ENCODE peak calls at places on chromosomes 7 and 10, in six cellular contexts. One of them, this sample, is unnamed.
A peak's percentile ranks its signal among the peaks of the same experiment; 100 is the strongest.

GRCh38 chr7:97499204-97499603 is 232.7 kb upstream of the TAC1 start:
- DNase-seq in DND-41: no peak
- DNase-seq in IMR-90: no peak
- DNase-seq in transverse colon: peak; percentile 41
- DNase-seq in hepatocyte: peak; percentile 55
- DNase-seq in ovary: no peak
- DNase-seq in this sample: peak; percentile 59

GRCh38 chr10:89134963-89135362 is 72.2 kb downstream of the CH25H start:
- DNase-seq in DND-41: no peak
- DNase-seq in IMR-90: no peak
- DNase-seq in transverse colon: no peak
- DNase-seq in hepatocyte: no peak
- DNase-seq in ovary: no peak
- DNase-seq in this sample: no peak

GRCh38 chr10:56911906-56912480 is 550.9 kb upstream of the ZWINT start:
- DNase-seq in DND-41: no peak
- DNase-seq in IMR-90: no peak
- DNase-seq in transverse colon: no peak
- DNase-seq in hepatocyte: no peak
- DNase-seq in ovary: no peak
- DNase-seq in this sample: no peak

GRCh38 chr7:87475359-87476178 is at the start of gene ABCB4:
- DNase-seq in DND-41: no peak
- DNase-seq in IMR-90: no peak
- DNase-seq in transverse colon: peak; percentile 10
- DNase-seq in hepatocyte: peak; percentile 46
- DNase-seq in ovary: no peak
- DNase-seq in this sample: peak; percentile 50

GRCh38 chr7:140635821-140636220 is 4.8 kb downstream of the DENND2A start:
- DNase-seq in DND-41: no peak
- DNase-seq in IMR-90: no peak
- DNase-seq in transverse colon: no peak
- DNase-seq in hepatocyte: no peak
- DNase-seq in ovary: no peak
- DNase-seq in this sample: no peak

GRCh38 chr10:45235823-45236222 is 79.6 kb downstream of the OR13A1 start:
- DNase-seq in DND-41: no peak
- DNase-seq in IMR-90: peak; percentile 7
- DNase-seq in transverse colon: no peak
- DNase-seq in hepatocyte: no peak
- DNase-seq in ovary: no peak
- DNase-seq in this sample: no peak

GRCh38 chr7:128021361-128021760 is 9.9 kb downstream of the LRRC4 start:
- DNase-seq in DND-41: no peak
- DNase-seq in IMR-90: peak; percentile 57
- DNase-seq in transverse colon: no peak
- DNase-seq in hepatocyte: peak; percentile 37
- DNase-seq in ovary: no peak
- DNase-seq in this sample: no peak

GRCh38 chr7:120395526-120396019 is 122.6 kb downstream of the KCND2 start:
- DNase-seq in DND-41: no peak
- DNase-seq in IMR-90: no peak
- DNase-seq in transverse colon: no peak
- DNase-seq in hepatocyte: no peak
- DNase-seq in ovary: no peak
- DNase-seq in this sample: no peak

GRCh38 chr10:43196981-43197833 is 59.0 kb downstream of the CSGALNACT2 start:
- DNase-seq in DND-41: no peak
- DNase-seq in IMR-90: no peak
- DNase-seq in transverse colon: no peak
- DNase-seq in hepatocyte: no peak
- DNase-seq in ovary: no peak
- DNase-seq in this sample: no peak

GRCh38 chr10:127041561-127041960 is 136.3 kb downstream of the DOCK1 start:
- DNase-seq in DND-41: no peak
- DNase-seq in IMR-90: peak; percentile 95
- DNase-seq in transverse colon: no peak
- DNase-seq in hepatocyte: no peak
- DNase-seq in ovary: no peak
- DNase-seq in this sample: no peak

GRCh38 chr10:125955766-125956165 is 59.4 kb downstream of the FANK1 start:
- DNase-seq in DND-41: no peak
- DNase-seq in IMR-90: no peak
- DNase-seq in transverse colon: no peak
- DNase-seq in hepatocyte: no peak
- DNase-seq in ovary: no peak
- DNase-seq in this sample: no peak

GRCh38 chr10:13717936-13718772 is 131.4 kb downstream of the PRPF18 start:
- DNase-seq in DND-41: peak; percentile 94
- DNase-seq in IMR-90: peak; percentile 95
- DNase-seq in transverse colon: peak; percentile 69
- DNase-seq in hepatocyte: peak; percentile 44
- DNase-seq in ovary: peak; percentile 41
- DNase-seq in this sample: peak; percentile 72

GRCh38 chr7:156651472-156651871 is 10.9 kb downstream of the RNF32 start:
- DNase-seq in DND-41: no peak
- DNase-seq in IMR-90: peak; percentile 34
- DNase-seq in transverse colon: no peak
- DNase-seq in hepatocyte: no peak
- DNase-seq in ovary: no peak
- DNase-seq in this sample: no peak

GRCh38 chr7:104790440-104790839 is 223.6 kb upstream of the KMT2E start:
- DNase-seq in DND-41: no peak
- DNase-seq in IMR-90: no peak
- DNase-seq in transverse colon: no peak
- DNase-seq in hepatocyte: no peak
- DNase-seq in ovary: no peak
- DNase-seq in this sample: no peak

GRCh38 chr7:69892790-69893189 is 294.5 kb downstream of the AUTS2 start:
- DNase-seq in DND-41: no peak
- DNase-seq in IMR-90: no peak
- DNase-seq in transverse colon: no peak
- DNase-seq in hepatocyte: no peak
- DNase-seq in ovary: no peak
- DNase-seq in this sample: no peak

GRCh38 chr7:35555386-35555785 is 139.5 kb downstream of the HERPUD2 start:
- DNase-seq in DND-41: no peak
- DNase-seq in IMR-90: no peak
- DNase-seq in transverse colon: no peak
- DNase-seq in hepatocyte: no peak
- DNase-seq in ovary: no peak
- DNase-seq in this sample: no peak

GRCh38 chr10:20006169-20006870 is 190.1 kb downstream of the PLXDC2 start:
- DNase-seq in DND-41: no peak
- DNase-seq in IMR-90: no peak
- DNase-seq in transverse colon: no peak
- DNase-seq in hepatocyte: no peak
- DNase-seq in ovary: no peak
- DNase-seq in this sample: no peak

GRCh38 chr7:152520861-152521302 is 85.1 kb upstream of the KMT2C start:
- DNase-seq in DND-41: no peak
- DNase-seq in IMR-90: no peak
- DNase-seq in transverse colon: no peak
- DNase-seq in hepatocyte: no peak
- DNase-seq in ovary: no peak
- DNase-seq in this sample: no peak

GRCh38 chr10:114548662-114549061 is 109.4 kb downstream of the ABLIM1 start:
- DNase-seq in DND-41: no peak
- DNase-seq in IMR-90: peak; percentile 56
- DNase-seq in transverse colon: peak; percentile 57
- DNase-seq in hepatocyte: peak; percentile 56
- DNase-seq in ovary: peak; percentile 80
- DNase-seq in this sample: no peak

GRCh38 chr7:106858618-106859532 is 6.2 kb upstream of the PIK3CG start:
- DNase-seq in DND-41: no peak
- DNase-seq in IMR-90: no peak
- DNase-seq in transverse colon: peak; percentile 31
- DNase-seq in hepatocyte: peak; percentile 80
- DNase-seq in ovary: peak; percentile 24
- DNase-seq in this sample: peak; percentile 54

GRCh38 chr7:110204527-110204926 is 886.4 kb upstream of the LRRN3 start:
- DNase-seq in DND-41: no peak
- DNase-seq in IMR-90: peak; percentile 4
- DNase-seq in transverse colon: no peak
- DNase-seq in hepatocyte: peak; percentile 32
- DNase-seq in ovary: no peak
- DNase-seq in this sample: no peak

GRCh38 chr7:32298403-32299132 is 191.6 kb downstream of the LSM5 start:
- DNase-seq in DND-41: no peak
- DNase-seq in IMR-90: no peak
- DNase-seq in transverse colon: no peak
- DNase-seq in hepatocyte: peak; percentile 19
- DNase-seq in ovary: no peak
- DNase-seq in this sample: no peak

GRCh38 chr7:5354460-5355279 is 69.0 kb downstream of the TNRC18 start:
- DNase-seq in DND-41: no peak
- DNase-seq in IMR-90: peak; percentile 43
- DNase-seq in transverse colon: peak; percentile 81
- DNase-seq in hepatocyte: peak; percentile 74
- DNase-seq in ovary: peak; percentile 57
- DNase-seq in this sample: peak; percentile 81

GRCh38 chr7:21934824-21935223 is 10.9 kb downstream of the CDCA7L start:
- DNase-seq in DND-41: no peak
- DNase-seq in IMR-90: no peak
- DNase-seq in transverse colon: no peak
- DNase-seq in hepatocyte: no peak
- DNase-seq in ovary: no peak
- DNase-seq in this sample: no peak

GRCh38 chr7:40239755-40240303 is 105.0 kb downstream of the SUGCT start:
- DNase-seq in DND-41: no peak
- DNase-seq in IMR-90: no peak
- DNase-seq in transverse colon: no peak
- DNase-seq in hepatocyte: no peak
- DNase-seq in ovary: no peak
- DNase-seq in this sample: no peak

GRCh38 chr7:78284945-78285344 is 486.4 kb downstream of the PHTF2 start:
- DNase-seq in DND-41: no peak
- DNase-seq in IMR-90: no peak
- DNase-seq in transverse colon: no peak
- DNase-seq in hepatocyte: no peak
- DNase-seq in ovary: no peak
- DNase-seq in this sample: no peak

GRCh38 chr10:70634011-70634410 is 31.5 kb upstream of the PRF1 start:
- DNase-seq in DND-41: no peak
- DNase-seq in IMR-90: no peak
- DNase-seq in transverse colon: no peak
- DNase-seq in hepatocyte: no peak
- DNase-seq in ovary: no peak
- DNase-seq in this sample: no peak

GRCh38 chr7:32217841-32218467 is 147.7 kb upstream of the PDE1C start:
- DNase-seq in DND-41: no peak
- DNase-seq in IMR-90: no peak
- DNase-seq in transverse colon: no peak
- DNase-seq in hepatocyte: no peak
- DNase-seq in ovary: no peak
- DNase-seq in this sample: no peak

GRCh38 chr10:100968839-100969174 is 497 bp upstream of the SEMA4G start:
- DNase-seq in DND-41: no peak
- DNase-seq in IMR-90: no peak
- DNase-seq in transverse colon: no peak
- DNase-seq in hepatocyte: no peak
- DNase-seq in ovary: no peak
- DNase-seq in this sample: no peak

DNA sequence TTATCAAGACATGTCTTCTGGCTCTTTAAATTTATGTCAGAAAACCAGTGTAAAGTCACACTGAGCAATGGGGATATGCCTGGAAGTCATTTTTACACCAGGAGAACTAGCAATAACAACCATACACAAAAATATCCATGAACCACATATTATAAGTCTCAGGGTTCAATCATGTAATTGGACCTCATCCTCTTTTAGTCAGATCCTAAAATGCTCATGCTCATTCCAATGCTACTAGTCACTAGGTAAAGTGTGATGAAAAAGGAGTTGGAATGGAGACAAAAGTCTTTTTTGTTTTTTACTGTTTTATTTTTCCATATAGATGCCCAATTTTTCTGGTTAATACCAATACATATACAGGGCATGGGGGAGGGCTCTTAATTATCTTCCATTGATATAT is 306.1 kb downstream of the DGKB start:
- DNase-seq in DND-41: no peak
- DNase-seq in IMR-90: peak; percentile 57
- DNase-seq in transverse colon: no peak
- DNase-seq in hepatocyte: no peak
- DNase-seq in ovary: no peak
- DNase-seq in this sample: no peak
- H3K9me3 ChIP-seq in DND-41: no peaks in the 10 kb centered on the region
- H3K9me3 ChIP-seq in IMR-90: no peaks in the 10 kb centered on the region
- H3K9me3 ChIP-seq in transverse colon: no peaks in the 10 kb centered on the region
- H3K9me3 ChIP-seq in hepatocyte: no peaks in the 10 kb centered on the region
- H3K9me3 ChIP-seq in ovary: no peaks in the 10 kb centered on the region
- H3K9me3 ChIP-seq in this sample: no peaks in the 10 kb centered on the region

DNA sequence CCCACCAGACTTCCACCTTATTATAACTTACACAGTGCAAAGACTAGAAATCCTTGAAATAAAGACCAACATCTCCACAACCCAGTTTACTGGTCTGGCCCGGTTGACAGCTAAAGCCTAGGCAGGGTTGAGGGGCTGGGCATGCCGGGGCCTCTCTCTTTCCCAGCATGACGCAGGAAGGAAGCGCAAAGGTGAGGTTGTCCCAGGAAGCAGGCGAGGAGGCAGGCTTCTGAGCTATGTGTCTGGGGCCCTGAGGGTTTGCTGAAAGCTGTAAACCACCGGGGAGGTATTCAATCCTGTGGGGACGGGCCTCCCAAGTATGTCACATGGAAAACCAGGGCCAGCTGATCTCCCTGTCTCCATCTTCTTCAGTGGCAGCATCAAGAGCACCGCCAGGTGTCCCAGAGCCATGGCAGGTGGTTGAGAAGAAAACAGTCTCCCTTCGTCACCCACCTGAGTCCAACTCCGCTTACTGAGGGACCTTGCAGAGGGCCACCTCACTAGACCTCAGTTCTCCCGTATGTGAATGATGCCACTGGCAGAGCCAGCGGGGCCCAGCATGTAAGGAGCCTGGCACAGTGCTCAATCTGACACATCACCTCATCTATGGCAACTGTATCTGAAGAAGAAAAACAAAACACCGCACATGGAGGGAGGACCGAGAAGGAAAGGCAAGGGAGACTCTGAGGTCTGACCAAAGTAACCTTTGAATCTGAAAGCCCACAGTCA is 49.5 kb downstream of the FAM53B start:
- DNase-seq in DND-41: no peak
- DNase-seq in IMR-90: no peak
- DNase-seq in transverse colon: no peak
- DNase-seq in hepatocyte: no peak
- DNase-seq in ovary: no peak
- DNase-seq in this sample: no peak
- H3K4me1 ChIP-seq in DND-41: peaks cover 25% of the 10 kb centered on the region
- H3K4me1 ChIP-seq in IMR-90: no peaks in the 10 kb centered on the region
- H3K4me1 ChIP-seq in transverse colon: no peaks in the 10 kb centered on the region
- H3K4me1 ChIP-seq in hepatocyte: no peaks in the 10 kb centered on the region
- H3K4me1 ChIP-seq in ovary: peaks cover 20% of the 10 kb centered on the region
- H3K4me1 ChIP-seq in this sample: peaks cover 7% of the 10 kb centered on the region

GRCh38 chr10:87816163-87816841 is 1.7 kb downstream of the ATAD1 start:
- DNase-seq in DND-41: no peak
- DNase-seq in IMR-90: no peak
- DNase-seq in transverse colon: no peak
- DNase-seq in hepatocyte: no peak
- DNase-seq in ovary: no peak
- DNase-seq in this sample: no peak
- H3K4me3 ChIP-seq in DND-41: peak overlapping the region; percentile 96
- H3K4me3 ChIP-seq in IMR-90: no peak overlapping the region
- H3K4me3 ChIP-seq in transverse colon: no peak overlapping the region
- H3K4me3 ChIP-seq in hepatocyte: peak overlapping the region; percentile 59
- H3K4me3 ChIP-seq in ovary: no peak overlapping the region
- H3K4me3 ChIP-seq in this sample: no peak overlapping the region

GRCh38 chr7:158266426-158266816 is 321.2 kb downstream of the PTPRN2 start:
- DNase-seq in DND-41: no peak
- DNase-seq in IMR-90: no peak
- DNase-seq in transverse colon: no peak
- DNase-seq in hepatocyte: no peak
- DNase-seq in ovary: no peak
- DNase-seq in this sample: no peak
- H3K9me3 ChIP-seq in DND-41: peaks cover 3% of the 10 kb centered on the region
- H3K9me3 ChIP-seq in IMR-90: peaks cover 71% of the 10 kb centered on the region
- H3K9me3 ChIP-seq in transverse colon: no peaks in the 10 kb centered on the region
- H3K9me3 ChIP-seq in hepatocyte: no peaks in the 10 kb centered on the region
- H3K9me3 ChIP-seq in ovary: no peaks in the 10 kb centered on the region
- H3K9me3 ChIP-seq in this sample: no peaks in the 10 kb centered on the region